ENCODE peak calls at places on chromosomes 11 and 22, in seven cellular contexts. E, Y, N, I, V, R and Q are unnamed samples.

GRCh38 chr11:43419460-43419859 is 60.7 kb downstream of the TTC17 start:
- DNase-seq in Y (peak; percentile 59), V (no peak), I (peak; percentile 75), E (peak; percentile 51), R (no peak), N (no peak), Q (peak; percentile 18)

GRCh38 chr11:69436041-69436982 is 45.2 kb upstream of the LINC01488 start:
- DNase-seq in Y (no peak), I (no peak), E (peak; percentile 18), R (no peak), V (no peak), N (no peak), Q (no peak)

GRCh38 chr22:50011447-50012200 is 941 bp downstream of the IL17REL start:
- DNase-seq in N (no peak), R (no peak), I (no peak), Y (no peak), E (no peak), V (no peak), Q (no peak)

GRCh38 chr11:2266586-2267305 is 3.6 kb downstream of the ASCL2 start:
- DNase-seq in Y (no peak), R (no peak), I (no peak), V (no peak), E (no peak), N (no peak), Q (no peak)

GRCh38 chr11:14578551-14578956 is 58.4 kb upstream of the PSMA1 start:
- DNase-seq in E (peak; percentile 42), Y (peak; percentile 73), R (no peak), I (peak; percentile 89), V (no peak), N (peak; percentile 30), Q (peak; percentile 53)

GRCh38 chr22:27262371-27262770 is 539.2 kb downstream of the MN1 start:
- DNase-seq in Y (no peak), I (no peak), N (no peak), V (no peak), R (no peak), E (no peak), Q (no peak)

GRCh38 chr11:106670069-106670468 is 348.2 kb downstream of the GUCY1A2 start:
- DNase-seq in Y (no peak), R (no peak), N (no peak), I (no peak), V (no peak), E (no peak), Q (no peak)

GRCh38 chr11:75237050-75237449 is 3.5 kb upstream of the TPBGL start:
- DNase-seq in V (no peak), R (no peak), N (no peak), E (no peak), I (no peak), Y (no peak), Q (no peak)

GRCh38 chr11:64218628-64219353 is 7.2 kb downstream of the TRPT1 start:
- DNase-seq in I (no peak), Y (no peak), R (no peak), E (no peak), N (no peak), V (no peak), Q (no peak)

GRCh38 chr11:80362578-80362977 is 921.7 kb upstream of the TENM4 start:
- DNase-seq in N (no peak), E (no peak), I (peak; percentile 1), V (no peak), R (no peak), Y (no peak), Q (no peak)

GRCh38 chr11:13465909-13466371 is 2.9 kb upstream of the BTBD10 start:
- DNase-seq in N (no peak), Y (no peak), E (peak; percentile 23), V (no peak), I (peak; percentile 74), R (no peak), Q (peak; percentile 39)

GRCh38 chr11:55707029-55707428 is 45.0 kb downstream of the OR4C6 start:
- DNase-seq in Y (no peak), I (peak; percentile 70), E (no peak), R (no peak), V (no peak), N (no peak), Q (peak; percentile 23)

GRCh38 chr11:112797653-112798293 is 163.4 kb upstream of the NCAM1 start:
- DNase-seq in R (no peak), N (no peak), Y (peak; percentile 39), E (peak; percentile 61), V (peak; percentile 72), I (peak; percentile 64), Q (peak; percentile 44)

GRCh38 chr11:27427183-27427980 is 45.2 kb downstream of the LGR4 start:
- DNase-seq in Y (no peak), N (no peak), E (no peak), V (no peak), R (no peak), I (no peak), Q (no peak)

GRCh38 chr22:45905924-45906865 is 70.8 kb downstream of the WNT7B start:
- DNase-seq in I (peak; percentile 60), R (no peak), V (no peak), N (no peak), Y (no peak), E (no peak), Q (no peak)

GRCh38 chr11:29093416-29093815 is 923.4 kb downstream of the KCNA4 start:
- DNase-seq in E (no peak), R (no peak), V (no peak), Y (no peak), N (no peak), I (peak; percentile 72), Q (no peak)

GRCh38 chr11:84541711-84542340 is 1085.3 kb downstream of the DLG2 start:
- DNase-seq in N (no peak), I (no peak), V (no peak), E (peak; percentile 77), Y (no peak), R (no peak), Q (no peak)

GRCh38 chr11:79314906-79315689 is 125.7 kb downstream of the TENM4 start:
- DNase-seq in I (peak; percentile 39), N (no peak), R (no peak), V (no peak), E (no peak), Y (no peak), Q (no peak)

GRCh38 chr11:67615455-67616430 is 9.0 kb downstream of the NDUFV1 start:
- DNase-seq in E (peak; percentile 61), V (peak; percentile 69), N (no peak), I (peak; percentile 26), Y (peak; percentile 85), R (no peak), Q (peak; percentile 73)

GRCh38 chr11:131858495-131858894 is 488.1 kb downstream of the NTM start:
- DNase-seq in I (no peak), Y (no peak), N (no peak), R (no peak), V (no peak), E (no peak), Q (no peak)

GRCh38 chr22:49966041-49966715 is 5.6 kb downstream of the PIM3 start:
- DNase-seq in R (no peak), Y (no peak), N (peak; percentile 32), V (no peak), E (no peak), I (no peak), Q (no peak)

GRCh38 chr22:42367980-42368378 is 64.2 kb downstream of the NFAM1 start:
- DNase-seq in R (no peak), V (no peak), E (peak; percentile 17), N (no peak), Y (no peak), I (no peak), Q (no peak)

GRCh38 chr11:18692941-18693760 is 5.4 kb upstream of the TMEM86A start:
- DNase-seq in Y (no peak), N (no peak), I (no peak), E (no peak), V (no peak), R (no peak), Q (no peak)

GRCh38 chr22:23077627-23078461 is 7.5 kb downstream of the GNAZ start:
- DNase-seq in V (no peak), N (no peak), R (no peak), E (peak; percentile 69), Y (no peak), I (no peak), Q (no peak)

DNA sequence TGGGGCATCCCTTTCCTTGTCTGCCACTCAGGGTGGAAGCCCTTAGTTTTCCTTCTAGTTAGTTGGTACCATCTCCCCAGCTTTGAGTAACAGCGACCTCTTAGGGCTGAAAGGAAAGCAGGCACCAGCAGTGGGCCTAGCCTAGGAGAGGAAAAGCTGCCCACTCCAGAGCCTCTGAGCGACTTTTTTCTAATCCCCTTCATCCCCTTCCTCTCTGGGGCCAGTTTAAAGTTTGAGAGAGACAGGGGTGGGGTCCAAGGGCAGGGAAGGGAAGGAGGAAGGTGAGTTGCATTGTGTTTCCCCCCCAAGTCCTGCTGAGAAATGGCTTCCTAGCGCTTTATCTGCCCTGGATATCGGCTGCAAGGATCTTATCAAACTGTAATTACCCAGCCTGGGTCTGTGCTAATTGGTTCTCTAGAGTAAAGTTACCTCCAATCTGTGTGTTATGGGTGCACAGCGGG is 573.9 kb upstream of the CADM1 start:
- DNase-seq in R (no peak), E (no peak), N (no peak), I (no peak), V (peak; percentile 35), Y (no peak), Q (peak; percentile 31)
- TF ChIP-seq CTCF in R (peak; percentile 13), E (no peak), N (no peak), I (no peak), V (peak; percentile 33), Y (no peak), Q (peak; percentile 66)

DNA sequence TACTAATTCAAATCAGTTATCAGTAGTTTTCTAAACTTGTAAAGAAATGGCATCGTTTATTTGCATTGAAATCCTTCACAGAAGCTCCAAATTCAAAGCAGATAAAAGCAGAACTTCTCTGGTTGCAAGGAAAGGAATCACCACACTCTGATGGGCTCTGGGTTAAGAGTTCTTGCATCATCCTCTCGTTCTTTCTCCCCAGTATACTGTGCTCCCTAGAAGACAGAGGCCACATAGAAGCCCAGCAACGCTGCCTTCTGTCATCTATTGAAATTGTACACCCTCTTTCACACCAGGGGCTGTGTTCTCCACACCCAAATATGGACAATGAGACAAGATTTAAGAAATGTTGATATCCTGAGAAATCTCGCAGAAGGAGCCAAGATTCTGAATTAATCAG is 29.3 kb downstream of the FAT3 start:
- DNase-seq in E (no peak), I (peak; percentile 48), Y (no peak), V (no peak), R (no peak), N (no peak), Q (no peak)
- TF ChIP-seq CTCF in E (no peak), I (no peak), Y (no peak), V (no peak), R (no peak), N (no peak), Q (no peak)

DNA sequence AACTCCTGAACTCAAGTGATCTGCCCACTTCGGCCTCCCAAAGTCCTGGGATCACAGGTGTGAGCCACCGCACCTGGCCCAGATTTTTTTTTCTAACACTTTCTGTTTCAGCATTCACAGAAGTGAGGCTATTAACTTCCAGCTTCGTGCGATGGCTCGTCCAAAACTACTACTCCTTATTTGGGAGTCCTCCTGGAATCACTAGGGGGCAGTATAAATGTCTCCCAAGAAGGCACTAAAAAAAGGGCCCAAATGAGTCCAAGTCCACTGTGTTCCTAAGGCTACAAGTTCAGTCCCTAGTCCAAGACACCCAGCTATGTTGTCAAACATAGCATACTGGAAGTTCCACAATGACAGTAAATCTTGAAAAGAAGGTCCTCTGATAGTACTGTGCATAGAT is 63.2 kb upstream of the BIRC3 start:
- DNase-seq in I (no peak), E (no peak), V (no peak), R (no peak), N (no peak), Y (no peak), Q (peak; percentile 27)
- TF ChIP-seq CTCF in I (peak; percentile 44), E (peak; percentile 10), V (no peak), R (no peak), N (no peak), Y (peak; percentile 52), Q (peak; percentile 7)

GRCh38 chr11:843086-843704 is 543 bp downstream of the TSPAN4 start:
- DNase-seq in V (no peak), E (no peak), I (no peak), Y (no peak), N (no peak), R (no peak), Q (no peak)
- TF ChIP-seq CTCF in V (no peak), E (no peak), I (no peak), Y (peak; percentile 49), N (no peak), R (no peak), Q (no peak)